ENCODE peak calls at places on chromosome 16, in ten cellular contexts. Z, I, S, V, T, G, Y, P, X and Q are unnamed samples.

GRCh38 chr16:66137853-66138252 is 228.6 kb upstream of the CDH5 start:
- DNase-seq in Y (no peak), G (no peak), S (no peak), Z (no peak), V (no peak), P (no peak), I (no peak), T (no peak), X (no peak), Q (no peak)

GRCh38 chr16:89922884-89923639 is at the start of gene TUBB3:
- DNase-seq in Z (peak; percentile 58), Y (no peak), V (peak; percentile 67), I (peak; percentile 69), X (peak; percentile 56), P (peak; percentile 61), G (peak; percentile 77), S (peak; percentile 97), T (peak; percentile 87), Q (peak; percentile 90)

GRCh38 chr16:65229191-65229662 is 107.4 kb upstream of the CDH11 start:
- DNase-seq in P (no peak), I (no peak), G (peak; percentile 86), Y (no peak), Z (no peak), T (no peak), X (no peak), S (no peak), V (no peak), Q (no peak)

GRCh38 chr16:84175351-84176081 is 11.3 kb downstream of the TAF1C start:
- DNase-seq in V (peak; percentile 51), Z (no peak), S (peak; percentile 91), I (peak; percentile 55), P (peak; percentile 53), T (peak; percentile 74), X (peak; percentile 49), Y (no peak), G (peak; percentile 53), Q (no peak)

GRCh38 chr16:83803811-83804210 is 4.0 kb upstream of the HSBP1 start:
- DNase-seq in T (no peak), V (no peak), P (no peak), G (no peak), Z (no peak), I (no peak), X (no peak), Y (no peak), S (no peak), Q (no peak)

GRCh38 chr16:88886915-88887521 is 20.6 kb upstream of the PABPN1L start:
- DNase-seq in G (peak; percentile 36), T (no peak), V (peak; percentile 69), I (peak; percentile 47), X (peak; percentile 80), S (no peak), Y (no peak), Z (peak; percentile 94), P (no peak), Q (no peak)

GRCh38 chr16:20761175-20761574 is 2.6 kb upstream of the ACSM3 start:
- DNase-seq in I (no peak), T (no peak), S (no peak), Y (no peak), P (no peak), Z (no peak), V (no peak), G (no peak), X (no peak), Q (no peak)

GRCh38 chr16:27980919-27981670 is 82.4 kb downstream of the GSG1L start:
- DNase-seq in P (no peak), Z (no peak), T (no peak), I (no peak), X (no peak), S (peak; percentile 40), V (no peak), Y (peak; percentile 64), G (no peak), Q (no peak)

DNA sequence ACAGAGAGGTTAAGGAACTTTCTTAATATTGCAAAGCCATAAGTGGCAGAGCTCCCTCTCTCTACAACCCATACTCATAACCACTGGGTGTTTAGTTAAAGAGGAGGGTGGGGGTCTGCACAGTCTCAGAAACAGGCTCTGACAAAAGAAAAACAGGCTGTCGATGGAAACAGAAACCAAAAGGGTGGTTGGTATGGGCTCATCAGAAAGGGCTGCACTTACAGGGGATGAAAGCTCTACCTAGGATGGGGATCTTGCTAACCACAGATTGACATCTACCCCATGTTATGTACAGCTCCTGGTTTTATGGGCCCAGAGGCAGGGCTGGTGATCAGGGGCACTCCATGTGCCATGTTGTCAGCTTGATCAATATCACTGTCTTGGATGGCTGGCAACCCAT is 111.4 kb downstream of the CYLD start:
- DNase-seq in Y (no peak), Z (no peak), S (no peak), G (no peak), X (no peak), I (no peak), V (no peak), P (no peak), T (no peak), Q (no peak)
- H3K4me3 ChIP-seq in Y (no peak overlapping the region), Z (no peak overlapping the region), S (no peak overlapping the region), G (no peak overlapping the region), X (no peak overlapping the region), I (no peak overlapping the region), V (no peak overlapping the region), P (no peak overlapping the region), T (no peak overlapping the region), Q (no peak overlapping the region)

GRCh38 chr16:67166883-67167168 is 2.3 kb downstream of the HSF4 start:
- DNase-seq in Z (no peak), V (no peak), P (no peak), Y (no peak), S (no peak), I (no peak), G (no peak), X (no peak), T (no peak), Q (no peak)

GRCh38 chr16:67165121-67166034 is 833 bp downstream of the HSF4 start:
- DNase-seq in T (peak; percentile 42), V (no peak), P (peak; percentile 56), I (no peak), G (no peak), Y (no peak), Z (no peak), X (no peak), S (no peak), Q (no peak)

GRCh38 chr16:67167588-67167987 is 2.8 kb upstream of the NOL3 start:
- DNase-seq in P (no peak), T (no peak), I (no peak), S (no peak), Z (no peak), V (no peak), Y (no peak), X (no peak), G (no peak), Q (no peak)

GRCh38 chr16:67164599-67165061 is at the start of gene HSF4:
- DNase-seq in X (peak; percentile 67), Z (no peak), S (peak; percentile 81), Y (peak; percentile 82), I (peak; percentile 79), T (peak; percentile 38), V (peak; percentile 78), P (peak; percentile 50), G (no peak), Q (no peak)

GRCh38 chr16:67166035-67166882 is 1.7 kb downstream of the HSF4 start:
- DNase-seq in V (no peak), Z (no peak), I (no peak), Y (no peak), T (no peak), X (no peak), G (no peak), S (no peak), P (no peak), Q (no peak)
- H3K27me3 ChIP-seq in V (peaks cover 38% of the 10 kb centered on the region), Z (peaks cover 5% of the 10 kb centered on the region), I (peaks cover 25% of the 10 kb centered on the region), Y (no peaks in the 10 kb centered on the region), T (peaks cover 81% of the 10 kb centered on the region), X (no peaks in the 10 kb centered on the region), G (peaks cover 24% of the 10 kb centered on the region), S (no peaks in the 10 kb centered on the region), P (peaks cover 15% of the 10 kb centered on the region), Q (no peaks in the 10 kb centered on the region)

GRCh38 chr16:73053038-73053378 is 5.1 kb upstream of the ZFHX3 start:
- DNase-seq in T (no peak), G (no peak), I (no peak), Z (no peak), V (no peak), P (no peak), Y (no peak), X (no peak), S (no peak), Q (no peak)

GRCh38 chr16:73050115-73051099 is 2.5 kb upstream of the ZFHX3 start:
- DNase-seq in T (no peak), Z (no peak), X (no peak), S (peak; percentile 46), I (no peak), G (no peak), P (no peak), Y (no peak), V (no peak), Q (no peak)

GRCh38 chr16:73052441-73053030 is 4.6 kb upstream of the ZFHX3 start:
- DNase-seq in T (no peak), S (no peak), V (no peak), P (no peak), G (no peak), I (no peak), Y (no peak), X (no peak), Z (no peak), Q (peak; percentile 65)

GRCh38 chr16:73051903-73052302 is 4.0 kb upstream of the ZFHX3 start:
- DNase-seq in Y (no peak), V (no peak), G (peak; percentile 59), S (no peak), T (no peak), I (no peak), X (no peak), Z (no peak), P (no peak), Q (no peak)

GRCh38 chr16:73051216-73051615 is 3.3 kb upstream of the ZFHX3 start:
- DNase-seq in Y (no peak), P (no peak), X (no peak), S (no peak), V (no peak), T (no peak), G (no peak), I (no peak), Z (no peak), Q (no peak)
- H3K4me1 ChIP-seq in Y (peaks cover 61% of the 10 kb centered on the region), P (no peaks in the 10 kb centered on the region), X (peaks cover 20% of the 10 kb centered on the region), S (peaks cover 68% of the 10 kb centered on the region), V (peaks cover 89% of the 10 kb centered on the region), T (peaks cover 68% of the 10 kb centered on the region), G (peaks cover 47% of the 10 kb centered on the region), I (peaks cover 60% of the 10 kb centered on the region), Z (peaks cover 82% of the 10 kb centered on the region), Q (peaks cover 81% of the 10 kb centered on the region)

GRCh38 chr16:87322833-87323726 is 5.9 kb upstream of the C16orf95 start:
- DNase-seq in Z (no peak), P (no peak), T (no peak), X (peak; percentile 10), G (no peak), I (no peak), V (no peak), S (no peak), Y (peak; percentile 56), Q (no peak)

GRCh38 chr16:87322360-87322759 is 5.2 kb upstream of the C16orf95 start:
- DNase-seq in X (peak; percentile 10), S (no peak), I (no peak), G (no peak), T (no peak), V (no peak), P (no peak), Z (no peak), Y (no peak), Q (no peak)

GRCh38 chr16:87320510-87321227 is 3.5 kb upstream of the C16orf95 start:
- DNase-seq in I (no peak), P (no peak), Z (no peak), S (no peak), T (no peak), Y (peak; percentile 47), V (no peak), G (no peak), X (no peak), Q (no peak)

GRCh38 chr16:87319997-87320491 is 2.9 kb upstream of the C16orf95 start:
- DNase-seq in S (no peak), P (no peak), Y (peak; percentile 53), Z (no peak), T (no peak), I (no peak), G (no peak), V (no peak), X (no peak), Q (no peak)

GRCh38 chr16:87321336-87322107 is 4.3 kb upstream of the C16orf95 start:
- DNase-seq in G (no peak), T (no peak), X (no peak), V (no peak), Z (no peak), S (no peak), Y (no peak), P (no peak), I (no peak), Q (no peak)
- H3K4me3 ChIP-seq in G (no peak overlapping the region), T (no peak overlapping the region), X (no peak overlapping the region), V (no peak overlapping the region), Z (no peak overlapping the region), S (no peak overlapping the region), Y (no peak overlapping the region), P (no peak overlapping the region), I (no peak overlapping the region), Q (no peak overlapping the region)